ENCODE peak calls at places on chromosome 13, in seven cellular contexts. W is foreskin fibroblast, M is neuronal stem cell, L is uterus, B is dorsolateral prefrontal cortex, X is IMR-90, C is thoracic aorta. O is an unnamed sample.
A peak's percentile ranks its signal among the peaks of the same experiment; 100 is the strongest.

GRCh38 chr13:82719987-82720386 is 1162.3 kb downstream of the SLITRK1 start:
- DNase-seq in W (no peak), M (no peak), L (no peak), B (no peak), X (no peak), C (no peak), O (no peak)

GRCh38 chr13:25046274-25046984 is 49.5 kb upstream of the PABPC3 start:
- DNase-seq in W (no peak), M (no peak), L (no peak), B (no peak), X (no peak), C (no peak), O (no peak)

GRCh38 chr13:63731896-63732295 is 2316.2 kb upstream of the PCDH20 start:
- DNase-seq in W (no peak), M (no peak), L (no peak), B (no peak), X (no peak), C (no peak), O (no peak)

GRCh38 chr13:47826481-47826880 is 174.6 kb downstream of the SUCLA2 start:
- DNase-seq in W (no peak), M (no peak), L (no peak), B (no peak), X (peak; percentile 71), C (no peak), O (peak; percentile 55)

GRCh38 chr13:42548731-42549554 is 25.0 kb upstream of the TNFSF11 start:
- DNase-seq in W (no peak), M (no peak), L (no peak), B (no peak), X (no peak), C (no peak), O (peak; percentile 18)

GRCh38 chr13:62207388-62207787 is 791.7 kb upstream of the PCDH20 start:
- DNase-seq in W (no peak), M (no peak), L (no peak), B (no peak), X (no peak), C (no peak), O (no peak)

GRCh38 chr13:43127827-43128226 is 104.4 kb downstream of the DNAJC15 start:
- DNase-seq in W (no peak), M (no peak), L (no peak), B (no peak), X (no peak), C (no peak), O (no peak)

GRCh38 chr13:105721056-105721455 is 814.4 kb downstream of the EFNB2 start:
- DNase-seq in W (peak; percentile 8), M (no peak), L (no peak), B (no peak), X (no peak), C (no peak), O (no peak)

GRCh38 chr13:25890671-25891212 is 161.1 kb downstream of the SHISA2 start:
- DNase-seq in W (no peak), M (no peak), L (no peak), B (no peak), X (no peak), C (no peak), O (no peak)

GRCh38 chr13:42990147-42990990 is 1.7 kb downstream of the EPSTI1 start:
- DNase-seq in W (no peak), M (no peak), L (no peak), B (no peak), X (peak; percentile 57), C (no peak), O (peak; percentile 16)

GRCh38 chr13:112467236-112467635 is 91.1 kb downstream of the SPACA7 start:
- DNase-seq in W (no peak), M (no peak), L (no peak), B (no peak), X (no peak), C (no peak), O (no peak)

GRCh38 chr13:40161931-40162330 is 504.5 kb downstream of the FOXO1 start:
- DNase-seq in W (no peak), M (no peak), L (no peak), B (no peak), X (no peak), C (no peak), O (no peak)

GRCh38 chr13:54733639-54734038 is 1705.0 kb downstream of the OLFM4 start:
- DNase-seq in W (no peak), M (peak; percentile 12), L (no peak), B (no peak), X (no peak), C (no peak), O (no peak)

GRCh38 chr13:99690426-99691189 is 189.3 kb downstream of the TM9SF2 start:
- DNase-seq in W (no peak), M (peak; percentile 47), L (no peak), B (no peak), X (no peak), C (no peak), O (no peak)
- H3K4me3 ChIP-seq in W (no peak overlapping the region), M (no peak overlapping the region), L (no peak overlapping the region), B (peak overlapping the region; percentile 19), X (no peak overlapping the region), C (no peak overlapping the region), O (no peak overlapping the region)

DNA sequence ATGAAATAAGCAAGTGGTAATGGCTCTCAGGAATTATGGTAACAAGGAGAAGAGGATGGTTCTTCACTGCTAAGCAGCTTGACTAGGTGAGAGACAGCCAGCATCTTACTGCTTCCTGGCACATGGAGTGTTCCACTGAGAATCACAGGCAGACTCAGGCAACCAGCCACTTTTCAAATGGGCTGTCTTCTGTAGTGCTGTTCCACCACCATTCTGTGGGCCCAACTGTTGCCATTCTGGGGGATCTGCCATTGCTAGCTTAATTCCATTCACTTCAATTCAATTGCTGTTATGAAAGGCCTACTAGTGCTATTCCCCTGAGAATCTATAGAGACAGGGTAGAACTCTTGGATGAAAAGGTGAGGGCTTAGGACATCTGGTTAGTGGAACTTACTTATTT is 341.9 kb downstream of the KCNRG start:
- DNase-seq in W (no peak), M (no peak), L (no peak), B (no peak), X (no peak), C (no peak), O (no peak)
- H3K4me3 ChIP-seq in W (no peak overlapping the region), M (no peak overlapping the region), L (no peak overlapping the region), B (no peak overlapping the region), X (no peak overlapping the region), C (peak overlapping the region; percentile 39), O (no peak overlapping the region)

DNA sequence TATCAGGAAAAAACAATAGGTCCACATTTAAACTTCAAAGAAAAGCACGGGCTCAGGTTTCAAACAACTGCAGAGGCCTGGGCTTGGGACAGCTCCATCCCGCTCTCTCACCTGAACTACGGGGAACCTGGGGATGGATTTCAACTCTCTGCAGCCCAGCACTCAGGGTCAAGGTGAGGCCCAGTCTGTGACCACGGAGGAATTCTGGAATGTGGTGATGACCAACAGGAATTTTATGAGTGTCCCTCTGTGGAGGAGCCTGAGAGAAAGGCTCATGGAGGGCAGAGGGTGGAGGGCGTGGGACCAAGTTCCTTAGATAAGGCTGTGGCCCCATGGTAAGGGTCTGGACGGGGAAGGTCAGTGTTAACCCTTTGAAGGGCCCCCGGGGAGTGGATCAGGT is 220.8 kb upstream of the MAB21L1 start:
- DNase-seq in W (no peak), M (no peak), L (no peak), B (no peak), X (no peak), C (no peak), O (no peak)
- H3K4me3 ChIP-seq in W (no peak overlapping the region), M (no peak overlapping the region), L (no peak overlapping the region), B (no peak overlapping the region), X (no peak overlapping the region), C (no peak overlapping the region), O (no peak overlapping the region)

GRCh38 chr13:74771964-74772363 is 637.8 kb upstream of the KLF12 start:
- DNase-seq in W (peak; percentile 83), M (no peak), L (no peak), B (no peak), X (peak; percentile 87), C (no peak), O (peak; percentile 83)
- H3K4me3 ChIP-seq in W (no peak overlapping the region), M (no peak overlapping the region), L (no peak overlapping the region), B (no peak overlapping the region), X (no peak overlapping the region), C (no peak overlapping the region), O (no peak overlapping the region)

GRCh38 chr13:27172495-27172842 is 858 bp upstream of the USP12 start:
- DNase-seq in W (peak; percentile 41), M (no peak), L (no peak), B (no peak), X (peak; percentile 63), C (no peak), O (no peak)
- H3K4me3 ChIP-seq in W (peak overlapping the region; percentile 75), M (no peak overlapping the region), L (peak overlapping the region; percentile 70), B (peak overlapping the region; percentile 83), X (peak overlapping the region; percentile 64), C (peak overlapping the region; percentile 91), O (peak overlapping the region; percentile 72)

GRCh38 chr13:30742896-30743295 is 7.6 kb downstream of the ALOX5AP start:
- DNase-seq in W (no peak), M (no peak), L (no peak), B (no peak), X (no peak), C (no peak), O (no peak)

GRCh38 chr13:30737511-30738342 is 2.4 kb downstream of the ALOX5AP start:
- DNase-seq in W (no peak), M (no peak), L (no peak), B (no peak), X (no peak), C (no peak), O (no peak)

GRCh38 chr13:30738946-30739528 is 3.7 kb downstream of the ALOX5AP start:
- DNase-seq in W (no peak), M (no peak), L (no peak), B (no peak), X (no peak), C (no peak), O (no peak)

GRCh38 chr13:30738526-30738925 is 3.2 kb downstream of the ALOX5AP start:
- DNase-seq in W (no peak), M (no peak), L (no peak), B (no peak), X (no peak), C (no peak), O (no peak)

DNA sequence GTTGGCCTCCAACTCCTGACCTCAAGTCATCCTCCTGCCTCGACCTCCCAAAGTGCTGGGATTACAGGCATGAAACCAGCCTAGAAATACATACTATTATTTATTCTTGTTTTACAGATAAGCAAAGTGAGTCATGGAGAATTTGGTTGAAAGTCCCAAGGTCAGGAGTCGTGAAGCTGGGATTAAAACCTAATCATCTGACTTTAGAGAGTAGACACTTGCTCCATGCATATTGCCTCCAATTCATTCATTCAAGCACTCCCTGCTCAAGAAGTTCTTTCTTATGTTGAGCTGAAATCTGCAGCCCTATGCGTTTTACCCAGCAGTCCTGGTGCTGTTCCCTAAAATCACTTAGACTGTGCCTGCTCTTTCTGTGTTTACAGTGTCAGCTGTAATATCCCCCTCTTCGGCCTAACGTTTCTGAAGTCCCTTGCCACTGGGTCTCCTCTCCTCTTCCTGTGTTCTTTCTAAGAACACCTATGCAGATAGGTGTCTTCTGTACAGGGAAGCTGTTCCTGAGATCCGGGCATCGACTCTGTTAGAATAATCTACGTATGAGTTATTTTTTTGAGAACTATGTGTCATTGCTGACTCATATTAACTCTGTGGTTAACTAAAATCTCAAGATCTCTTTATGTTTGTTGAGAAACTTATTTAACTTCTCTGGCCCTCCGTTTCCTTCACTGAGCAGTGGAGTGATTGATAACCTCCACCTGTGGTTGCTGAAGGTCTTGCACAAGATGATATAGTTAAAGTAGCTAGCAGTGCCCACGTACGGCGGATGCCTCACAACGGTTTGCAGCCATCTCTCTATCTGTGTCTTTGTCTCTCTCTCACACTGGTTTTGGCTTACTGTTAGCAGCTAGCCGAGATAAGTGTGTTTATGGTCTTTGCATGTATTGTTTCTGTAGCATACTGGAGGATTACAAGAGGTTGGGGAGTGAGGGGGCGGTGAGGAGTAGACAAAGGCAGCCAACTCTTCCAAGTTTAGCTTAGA is 4.6 kb downstream of the ALOX5AP start:
- DNase-seq in W (no peak), M (no peak), L (no peak), B (no peak), X (peak; percentile 95), C (no peak), O (peak; percentile 92)
- H3K4me3 ChIP-seq in W (no peak overlapping the region), M (no peak overlapping the region), L (no peak overlapping the region), B (no peak overlapping the region), X (peak overlapping the region; percentile 1), C (peak overlapping the region; percentile 29), O (peak overlapping the region; percentile 31)

O was measured in fibroblast of the aortic adventitia.